ENCODE peak calls at places on chromosome 3, in seven cellular contexts. T, U, D, H, V, Y and W are unnamed samples.

GRCh38 chr3:127734754-127735473 is 62.2 kb downstream of the ABTB1 start:
- DNase-seq in T (peak; percentile 28), U (no peak), D (peak; percentile 98), H (peak; percentile 52), V (no peak), Y (no peak), W (no peak)

GRCh38 chr3:197013989-197014388 is 15.6 kb downstream of the MELTF start:
- DNase-seq in T (no peak), U (no peak), D (no peak), H (no peak), V (no peak), Y (no peak), W (no peak)

GRCh38 chr3:123757281-123757940 is 126.7 kb downstream of the MYLK start:
- DNase-seq in T (peak; percentile 29), U (no peak), D (no peak), H (peak; percentile 54), V (no peak), Y (no peak), W (peak; percentile 42)

GRCh38 chr3:60553144-60553543 is 698.1 kb downstream of the FHIT start:
- DNase-seq in T (no peak), U (no peak), D (no peak), H (no peak), V (no peak), Y (no peak), W (no peak)

GRCh38 chr3:38560284-38560683 is 64.1 kb downstream of the EXOG start:
- DNase-seq in T (peak; percentile 1), U (no peak), D (no peak), H (peak; percentile 12), V (no peak), Y (no peak), W (no peak)

GRCh38 chr3:160695003-160695402 is 18.0 kb downstream of the ARL14 start:
- DNase-seq in T (no peak), U (no peak), D (no peak), H (no peak), V (no peak), Y (no peak), W (no peak)

GRCh38 chr3:9765865-9766264 is 3.9 kb downstream of the CAMK1 start:
- DNase-seq in T (no peak), U (no peak), D (no peak), H (no peak), V (no peak), Y (no peak), W (no peak)

GRCh38 chr3:25910997-25911396 is 121.1 kb downstream of the OXSM start:
- DNase-seq in T (peak; percentile 27), U (peak; percentile 19), D (peak; percentile 48), H (no peak), V (no peak), Y (no peak), W (no peak)

GRCh38 chr3:58176185-58176530 is 34.6 kb downstream of the DNASE1L3 start:
- DNase-seq in T (no peak), U (no peak), D (no peak), H (no peak), V (no peak), Y (no peak), W (no peak)

GRCh38 chr3:127865941-127866340 is 43.6 kb upstream of the MGLL start:
- DNase-seq in T (no peak), U (no peak), D (peak; percentile 49), H (no peak), V (no peak), Y (no peak), W (no peak)

GRCh38 chr3:67791620-67792019 is 137.2 kb upstream of the SUCLG2 start:
- DNase-seq in T (no peak), U (no peak), D (no peak), H (no peak), V (no peak), Y (no peak), W (no peak)

GRCh38 chr3:67790043-67790442 is 135.6 kb upstream of the SUCLG2 start:
- DNase-seq in T (peak; percentile 52), U (peak; percentile 60), D (peak; percentile 52), H (no peak), V (no peak), Y (no peak), W (peak; percentile 11)

GRCh38 chr3:67783281-67784250 is 129.2 kb upstream of the SUCLG2 start:
- DNase-seq in T (no peak), U (no peak), D (peak; percentile 59), H (no peak), V (no peak), Y (no peak), W (no peak)

GRCh38 chr3:67788396-67788795 is 134.0 kb upstream of the SUCLG2 start:
- DNase-seq in T (no peak), U (no peak), D (no peak), H (no peak), V (no peak), Y (no peak), W (no peak)
- H3K27ac ChIP-seq in T (no peak overlapping the region), U (no peak overlapping the region), D (no peak overlapping the region), H (no peak overlapping the region), V (no peak overlapping the region), Y (no peak overlapping the region), W (no peak overlapping the region)

GRCh38 chr3:108131795-108132134 is 40.9 kb upstream of the CD47 start:
- DNase-seq in T (no peak), U (no peak), D (no peak), H (no peak), V (no peak), Y (no peak), W (no peak)
- H3K27ac ChIP-seq in T (peak overlapping the region; percentile 72), U (no peak overlapping the region), D (peak overlapping the region; percentile 95), H (no peak overlapping the region), V (no peak overlapping the region), Y (no peak overlapping the region), W (no peak overlapping the region)

DNA sequence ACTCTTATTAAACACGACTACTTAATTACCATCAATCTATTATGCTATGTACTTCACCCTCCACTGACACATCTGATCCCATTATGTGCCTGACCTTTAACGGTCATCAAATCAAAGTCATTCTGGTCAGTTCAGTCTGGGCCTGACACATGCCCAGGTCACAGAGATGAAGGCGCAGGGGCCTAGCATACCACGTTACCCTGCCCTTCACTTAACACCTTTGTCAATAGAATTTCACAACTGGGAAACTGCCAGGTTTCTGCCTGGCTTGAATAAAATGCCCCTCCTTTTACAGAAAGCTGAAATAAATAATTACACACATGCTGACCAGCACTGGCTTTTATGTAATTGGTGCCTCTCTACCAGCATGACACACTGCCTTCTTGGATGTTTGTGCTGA is 39.5 kb downstream of the MECOM start:
- DNase-seq in T (no peak), U (no peak), D (no peak), H (no peak), V (no peak), Y (no peak), W (no peak)
- H3K27ac ChIP-seq in T (no peak overlapping the region), U (no peak overlapping the region), D (no peak overlapping the region), H (peak overlapping the region; percentile 54), V (no peak overlapping the region), Y (no peak overlapping the region), W (no peak overlapping the region)

GRCh38 chr3:64496786-64497560 is 190.8 kb downstream of the ADAMTS9 start:
- DNase-seq in T (no peak), U (no peak), D (no peak), H (no peak), V (no peak), Y (no peak), W (no peak)
- H3K27ac ChIP-seq in T (no peak overlapping the region), U (no peak overlapping the region), D (no peak overlapping the region), H (no peak overlapping the region), V (no peak overlapping the region), Y (no peak overlapping the region), W (no peak overlapping the region)

DNA sequence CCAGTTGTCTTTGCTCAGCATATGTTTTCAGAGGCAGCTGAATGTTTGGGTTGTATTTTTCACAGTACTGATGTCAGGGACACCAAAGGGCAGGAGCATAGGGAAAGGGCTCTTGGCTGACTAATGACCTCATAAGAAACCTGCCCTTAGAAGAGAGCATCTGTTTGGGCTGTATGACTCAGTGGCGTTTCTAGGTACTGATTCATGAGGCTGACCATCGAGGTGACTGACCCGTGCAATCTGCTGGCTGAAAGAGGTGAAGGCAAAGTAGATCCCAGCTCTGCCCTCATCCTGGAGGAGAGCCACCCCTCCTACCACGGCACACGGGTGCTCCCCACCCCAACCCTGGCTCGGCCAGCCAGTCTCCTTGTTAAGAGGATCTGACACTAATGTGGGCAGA is 8.3 kb downstream of the LMCD1 start:
- DNase-seq in T (no peak), U (no peak), D (peak; percentile 98), H (no peak), V (no peak), Y (no peak), W (no peak)
- H3K27ac ChIP-seq in T (no peak overlapping the region), U (no peak overlapping the region), D (peak overlapping the region; percentile 33), H (no peak overlapping the region), V (no peak overlapping the region), Y (no peak overlapping the region), W (peak overlapping the region; percentile 84)

DNA sequence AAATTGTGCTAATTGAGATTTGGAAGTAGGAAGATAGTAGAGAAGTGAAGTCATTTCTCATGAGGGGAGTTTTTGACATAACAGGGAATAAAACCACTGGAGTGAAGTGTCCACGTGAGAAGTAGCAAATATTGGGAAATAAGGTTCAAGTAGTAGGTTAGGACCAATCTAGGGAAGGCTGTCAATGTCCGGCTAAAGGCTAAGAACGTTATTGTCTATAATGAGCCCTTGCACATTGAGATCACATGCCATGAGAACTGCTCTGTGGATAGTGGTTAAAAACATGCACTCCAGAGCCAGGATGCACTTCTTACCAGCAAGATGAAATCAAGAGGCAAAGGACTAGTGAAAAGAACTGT is 459.9 kb upstream of the TPRG1 start:
- DNase-seq in T (no peak), U (no peak), D (no peak), H (no peak), V (no peak), Y (no peak), W (no peak)
- H3K27ac ChIP-seq in T (no peak overlapping the region), U (no peak overlapping the region), D (peak overlapping the region; percentile 79), H (no peak overlapping the region), V (peak overlapping the region; percentile 17), Y (peak overlapping the region; percentile 41), W (peak overlapping the region; percentile 84)

GRCh38 chr3:149506540-149506939 is 32.0 kb downstream of the TM4SF4 start:
- DNase-seq in T (no peak), U (no peak), D (peak; percentile 71), H (no peak), V (no peak), Y (no peak), W (no peak)

GRCh38 chr3:149511040-149511626 is 36.6 kb downstream of the TM4SF4 start:
- DNase-seq in T (no peak), U (no peak), D (no peak), H (no peak), V (no peak), Y (no peak), W (no peak)

GRCh38 chr3:149510480-149510879 is 36.0 kb downstream of the TM4SF4 start:
- DNase-seq in T (no peak), U (no peak), D (no peak), H (no peak), V (no peak), Y (no peak), W (no peak)

GRCh38 chr3:149507491-149508324 is 33.2 kb downstream of the TM4SF4 start:
- DNase-seq in T (peak; percentile 13), U (no peak), D (no peak), H (no peak), V (no peak), Y (no peak), W (no peak)

GRCh38 chr3:149506965-149507364 is 32.5 kb downstream of the TM4SF4 start:
- DNase-seq in T (no peak), U (no peak), D (no peak), H (no peak), V (no peak), Y (no peak), W (no peak)
- H3K27ac ChIP-seq in T (no peak overlapping the region), U (no peak overlapping the region), D (peak overlapping the region; percentile 25), H (no peak overlapping the region), V (no peak overlapping the region), Y (no peak overlapping the region), W (no peak overlapping the region)